ENCODE peak calls at places on chromosomes 4 and X, in six cellular contexts. One of them, this sample, is unnamed.

GRCh38 chr4:24488399-24489164 is 95.8 kb downstream of the DHX15 start:
- DNase-seq in psoas muscle: peak; percentile 82
- DNase-seq in AG04450: no peak
- DNase-seq in fibroblast of lung: peak; percentile 40
- DNase-seq in PC-3: peak; percentile 75
- DNase-seq in K562: peak; percentile 85
- DNase-seq in this sample: peak; percentile 70

GRCh38 chrX:50495616-50496015 is 25.0 kb upstream of the DGKK start:
- DNase-seq in psoas muscle: no peak
- DNase-seq in AG04450: no peak
- DNase-seq in PC-3: no peak
- DNase-seq in fibroblast of lung: peak; percentile 11
- DNase-seq in K562: no peak
- DNase-seq in this sample: no peak

GRCh38 chr4:112848931-112849330 is 200.5 kb upstream of the ANK2 start:
- DNase-seq in PC-3: no peak
- DNase-seq in fibroblast of lung: peak; percentile 8
- DNase-seq in psoas muscle: no peak
- DNase-seq in K562: no peak
- DNase-seq in AG04450: no peak
- DNase-seq in this sample: no peak

GRCh38 chrX:129006491-129006890 is 516.8 kb downstream of the SMARCA1 start:
- DNase-seq in K562: no peak
- DNase-seq in psoas muscle: no peak
- DNase-seq in PC-3: no peak
- DNase-seq in AG04450: no peak
- DNase-seq in fibroblast of lung: no peak
- DNase-seq in this sample: no peak

GRCh38 chr4:68375667-68376559 is 26.0 kb upstream of the YTHDC1 start:
- DNase-seq in psoas muscle: no peak
- DNase-seq in fibroblast of lung: peak; percentile 54
- DNase-seq in PC-3: peak; percentile 96
- DNase-seq in AG04450: no peak
- DNase-seq in K562: peak; percentile 13
- DNase-seq in this sample: peak; percentile 76

GRCh38 chr4:159966741-159967140 is 863.9 kb downstream of the RAPGEF2 start:
- DNase-seq in PC-3: no peak
- DNase-seq in fibroblast of lung: no peak
- DNase-seq in K562: no peak
- DNase-seq in AG04450: no peak
- DNase-seq in psoas muscle: no peak
- DNase-seq in this sample: no peak

GRCh38 chr4:153448003-153448731 is 18.0 kb upstream of the TMEM131L start:
- DNase-seq in PC-3: no peak
- DNase-seq in psoas muscle: no peak
- DNase-seq in K562: no peak
- DNase-seq in fibroblast of lung: peak; percentile 37
- DNase-seq in AG04450: peak; percentile 56
- DNase-seq in this sample: no peak

GRCh38 chr4:38068107-38068506 is 107.9 kb downstream of the PTTG2 start:
- DNase-seq in K562: no peak
- DNase-seq in fibroblast of lung: no peak
- DNase-seq in psoas muscle: no peak
- DNase-seq in AG04450: no peak
- DNase-seq in PC-3: no peak
- DNase-seq in this sample: no peak

GRCh38 chrX:16386126-16386525 is 218.8 kb downstream of the MAGEB17 start:
- DNase-seq in K562: no peak
- DNase-seq in AG04450: no peak
- DNase-seq in fibroblast of lung: peak; percentile 15
- DNase-seq in PC-3: peak; percentile 7
- DNase-seq in psoas muscle: no peak
- DNase-seq in this sample: no peak

GRCh38 chrX:138150709-138151108 is 560.8 kb downstream of the FGF13 start:
- DNase-seq in AG04450: no peak
- DNase-seq in K562: no peak
- DNase-seq in psoas muscle: no peak
- DNase-seq in PC-3: peak; percentile 33
- DNase-seq in fibroblast of lung: no peak
- DNase-seq in this sample: no peak

GRCh38 chr4:87009095-87009648 is 74.4 kb downstream of the AFF1 start:
- DNase-seq in psoas muscle: no peak
- DNase-seq in PC-3: no peak
- DNase-seq in K562: no peak
- DNase-seq in fibroblast of lung: no peak
- DNase-seq in AG04450: no peak
- DNase-seq in this sample: no peak

GRCh38 chr4:120066182-120066524 is 495 bp downstream of the MAD2L1 start:
- DNase-seq in fibroblast of lung: no peak
- DNase-seq in PC-3: peak; percentile 33
- DNase-seq in psoas muscle: no peak
- DNase-seq in K562: no peak
- DNase-seq in AG04450: no peak
- DNase-seq in this sample: peak; percentile 36

GRCh38 chr4:152307669-152308068 is 228.2 kb downstream of the FBXW7 start:
- DNase-seq in AG04450: no peak
- DNase-seq in psoas muscle: no peak
- DNase-seq in K562: no peak
- DNase-seq in fibroblast of lung: no peak
- DNase-seq in PC-3: peak; percentile 9
- DNase-seq in this sample: no peak

GRCh38 chr4:55927776-55928437 is 20.8 kb upstream of the CEP135 start:
- DNase-seq in fibroblast of lung: no peak
- DNase-seq in PC-3: no peak
- DNase-seq in K562: no peak
- DNase-seq in psoas muscle: no peak
- DNase-seq in AG04450: no peak
- DNase-seq in this sample: no peak

GRCh38 chr4:99816611-99817309 is at the start of gene DAPP1:
- DNase-seq in AG04450: no peak
- DNase-seq in K562: no peak
- DNase-seq in fibroblast of lung: no peak
- DNase-seq in psoas muscle: no peak
- DNase-seq in PC-3: peak; percentile 89
- DNase-seq in this sample: peak; percentile 86

GRCh38 chr4:40454816-40455215 is 119.7 kb downstream of the CHRNA9 start:
- DNase-seq in psoas muscle: no peak
- DNase-seq in PC-3: no peak
- DNase-seq in AG04450: no peak
- DNase-seq in fibroblast of lung: no peak
- DNase-seq in K562: no peak
- DNase-seq in this sample: no peak

GRCh38 chrX:41522681-41523080 is 75.5 kb downstream of the NYX start:
- DNase-seq in AG04450: no peak
- DNase-seq in PC-3: no peak
- DNase-seq in fibroblast of lung: no peak
- DNase-seq in K562: no peak
- DNase-seq in psoas muscle: no peak
- DNase-seq in this sample: no peak

GRCh38 chr4:77022581-77023133 is 53.1 kb downstream of the CCNI start:
- DNase-seq in psoas muscle: no peak
- DNase-seq in fibroblast of lung: peak; percentile 89
- DNase-seq in K562: no peak
- DNase-seq in PC-3: no peak
- DNase-seq in AG04450: no peak
- DNase-seq in this sample: no peak

GRCh38 chrX:78024349-78025108 is 55.1 kb upstream of the PGAM4 start:
- DNase-seq in psoas muscle: no peak
- DNase-seq in fibroblast of lung: peak; percentile 14
- DNase-seq in K562: peak; percentile 32
- DNase-seq in AG04450: no peak
- DNase-seq in PC-3: peak; percentile 71
- DNase-seq in this sample: peak; percentile 23

GRCh38 chr4:124282301-124282898 is 430.1 kb downstream of the ANKRD50 start:
- DNase-seq in K562: no peak
- DNase-seq in AG04450: no peak
- DNase-seq in fibroblast of lung: no peak
- DNase-seq in PC-3: no peak
- DNase-seq in psoas muscle: no peak
- DNase-seq in this sample: no peak

GRCh38 chr4:59341506-59341905 is 1858.6 kb upstream of the ADGRL3 start:
- DNase-seq in AG04450: no peak
- DNase-seq in psoas muscle: no peak
- DNase-seq in fibroblast of lung: no peak
- DNase-seq in PC-3: no peak
- DNase-seq in K562: no peak
- DNase-seq in this sample: no peak

DNA sequence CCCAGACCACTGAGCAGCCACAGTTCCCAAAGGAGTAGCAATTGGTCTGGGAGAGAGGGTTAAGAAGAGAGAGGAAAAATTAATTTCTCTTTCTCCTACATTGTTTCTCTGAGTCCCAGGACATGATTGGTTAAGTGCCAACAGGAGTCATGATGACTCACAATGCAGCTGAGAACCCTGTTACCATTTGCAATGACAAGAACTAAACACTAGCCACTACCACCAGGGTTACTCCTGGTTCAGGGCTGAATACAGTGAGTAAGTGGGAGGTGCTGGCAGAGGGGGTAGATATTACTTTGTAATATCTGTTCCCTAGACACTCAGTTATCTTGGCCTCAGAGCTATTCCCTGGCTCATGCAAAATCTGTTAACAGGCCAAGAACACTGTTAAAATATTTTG is 18.0 kb downstream of the ETDC start:
- DNase-seq in AG04450: peak; percentile 67
- DNase-seq in psoas muscle: no peak
- DNase-seq in K562: no peak
- DNase-seq in fibroblast of lung: peak; percentile 88
- DNase-seq in PC-3: peak; percentile 73
- DNase-seq in this sample: peak; percentile 26
- TF ChIP-seq CTCF in AG04450: peak; percentile 8
- TF ChIP-seq CTCF in psoas muscle: no peak
- TF ChIP-seq CTCF in K562: no peak
- TF ChIP-seq CTCF in fibroblast of lung: no peak
- TF ChIP-seq CTCF in PC-3: no peak
- TF ChIP-seq CTCF in this sample: no peak

DNA sequence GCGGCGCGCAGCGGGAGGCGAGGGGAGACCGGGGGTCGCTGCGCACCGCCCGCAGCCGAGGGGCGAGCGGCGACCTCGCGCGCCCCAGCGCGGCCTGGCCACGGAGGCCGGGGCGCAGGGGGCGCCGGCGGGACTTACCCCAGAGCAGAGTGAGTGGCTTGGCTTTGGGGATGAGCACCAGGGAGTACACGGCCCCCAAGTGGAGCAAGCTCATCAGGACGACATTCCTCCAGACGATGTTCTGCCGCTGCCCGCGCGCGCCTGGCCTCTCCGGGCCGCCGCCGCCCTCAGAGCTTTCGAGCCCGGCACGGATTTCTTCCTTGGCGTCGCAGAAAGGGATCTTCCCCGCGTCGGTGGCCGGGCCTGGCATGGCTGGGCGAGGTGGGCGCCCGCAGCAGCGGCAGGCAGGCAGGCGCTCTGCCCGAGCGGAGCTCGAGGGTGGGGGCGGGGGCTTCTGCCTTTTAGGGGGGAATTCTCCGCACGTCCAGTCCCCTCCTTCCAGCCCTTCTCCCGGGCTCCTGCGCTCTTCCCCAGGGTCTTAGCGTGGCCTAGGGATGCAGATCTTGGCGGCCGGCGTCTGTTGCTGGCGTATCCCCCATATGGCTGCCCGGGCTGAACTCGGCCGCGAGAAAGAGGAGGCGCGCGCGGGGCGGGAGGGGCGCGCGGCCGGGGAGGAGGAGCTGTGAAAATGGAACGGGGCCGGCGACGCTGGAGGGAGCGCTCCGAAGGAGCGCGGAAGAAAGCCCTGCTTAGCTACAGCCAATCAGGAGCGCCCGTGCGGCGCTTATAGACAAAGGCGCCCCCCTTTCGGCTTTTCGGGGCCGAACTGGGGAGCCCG is at the start of gene SCD5:
- DNase-seq in psoas muscle: peak; percentile 67
- DNase-seq in K562: peak; percentile 81
- DNase-seq in PC-3: peak; percentile 26
- DNase-seq in AG04450: peak; percentile 49
- DNase-seq in fibroblast of lung: peak; percentile 84
- DNase-seq in this sample: peak; percentile 73
- H3K27ac ChIP-seq in psoas muscle: no peak within 1 kb of the TSS
- H3K27ac ChIP-seq in K562: no peak within 1 kb of the TSS
- H3K27ac ChIP-seq in PC-3: no peak within 1 kb of the TSS
- H3K27ac ChIP-seq in AG04450: peak within 1 kb of the TSS; percentile 31
- H3K27ac ChIP-seq in fibroblast of lung: no peak within 1 kb of the TSS
- H3K27ac ChIP-seq in this sample: peak within 1 kb of the TSS; percentile 39

GRCh38 chr4:118683513-118683912 is 1.7 kb upstream of the METTL14 start:
- DNase-seq in psoas muscle: no peak
- DNase-seq in K562: no peak
- DNase-seq in PC-3: peak; percentile 27
- DNase-seq in fibroblast of lung: no peak
- DNase-seq in AG04450: no peak
- DNase-seq in this sample: peak; percentile 4

GRCh38 chr4:118680808-118681207 is 4.4 kb upstream of the METTL14 start:
- DNase-seq in AG04450: no peak
- DNase-seq in K562: no peak
- DNase-seq in PC-3: no peak
- DNase-seq in fibroblast of lung: no peak
- DNase-seq in psoas muscle: no peak
- DNase-seq in this sample: no peak

GRCh38 chr4:118684873-118685811 is at the start of gene METTL14:
- DNase-seq in PC-3: peak; percentile 83
- DNase-seq in fibroblast of lung: peak; percentile 86
- DNase-seq in K562: peak; percentile 82
- DNase-seq in psoas muscle: peak; percentile 96
- DNase-seq in AG04450: peak; percentile 59
- DNase-seq in this sample: peak; percentile 80

DNA sequence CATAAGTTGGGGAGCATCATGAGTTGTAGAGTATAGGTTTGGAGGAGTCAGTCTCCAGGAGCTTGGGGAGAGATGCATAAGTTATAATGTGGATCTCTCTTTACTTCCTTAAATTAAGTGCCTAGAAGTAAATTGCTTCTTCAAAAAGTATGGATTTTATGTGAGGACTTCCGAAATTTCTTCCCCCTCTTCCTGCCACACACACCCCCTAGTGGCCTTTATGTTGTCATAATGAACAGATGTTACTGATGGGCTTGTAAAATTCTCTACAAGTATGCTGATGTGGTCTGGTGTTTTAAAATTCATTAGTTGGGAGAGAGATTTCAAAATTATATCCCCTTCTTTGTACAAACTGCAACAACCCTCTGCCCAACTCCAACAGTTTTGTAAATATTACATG is 2.3 kb upstream of the METTL14 start:
- DNase-seq in AG04450: peak; percentile 1
- DNase-seq in psoas muscle: no peak
- DNase-seq in PC-3: peak; percentile 45
- DNase-seq in K562: peak; percentile 38
- DNase-seq in fibroblast of lung: peak; percentile 12
- DNase-seq in this sample: peak; percentile 11
- TF ChIP-seq CTCF in AG04450: peak; percentile 68
- TF ChIP-seq CTCF in psoas muscle: peak; percentile 27
- TF ChIP-seq CTCF in PC-3: peak; percentile 67
- TF ChIP-seq CTCF in K562: peak; percentile 58
- TF ChIP-seq CTCF in fibroblast of lung: peak; percentile 57
- TF ChIP-seq CTCF in this sample: peak; percentile 26

DNA sequence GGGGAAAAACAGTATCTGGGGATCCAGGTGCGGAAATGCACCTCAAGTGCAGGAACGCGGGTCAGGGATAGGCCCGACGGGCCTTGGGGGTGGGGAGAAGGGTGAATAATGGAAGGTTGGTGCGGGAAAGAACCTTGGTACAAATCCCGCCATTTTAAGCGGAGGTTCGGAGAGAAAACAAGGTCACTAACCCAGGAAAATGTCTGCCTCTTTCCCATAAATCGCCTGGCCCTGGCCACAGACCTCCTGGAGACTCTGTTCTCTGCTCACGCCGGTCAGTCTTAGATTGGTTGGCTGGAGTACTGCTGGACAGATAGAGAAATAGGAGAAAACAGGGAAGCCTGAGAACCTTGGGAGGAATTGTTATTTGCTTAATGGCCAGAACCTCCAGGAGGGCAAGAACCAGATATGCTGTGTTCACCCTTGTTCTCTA is 897 bp upstream of the FBXL5 start:
- DNase-seq in PC-3: no peak
- DNase-seq in AG04450: no peak
- DNase-seq in K562: no peak
- DNase-seq in psoas muscle: no peak
- DNase-seq in fibroblast of lung: peak; percentile 30
- DNase-seq in this sample: no peak
- H3K27ac ChIP-seq in PC-3: no peak overlapping the region
- H3K27ac ChIP-seq in AG04450: peak overlapping the region; percentile 97
- H3K27ac ChIP-seq in K562: peak overlapping the region; percentile 98
- H3K27ac ChIP-seq in psoas muscle: peak overlapping the region; percentile 100
- H3K27ac ChIP-seq in fibroblast of lung: peak overlapping the region; percentile 98
- H3K27ac ChIP-seq in this sample: peak overlapping the region; percentile 93

This sample was measured in RWPE1.